ENCODE peak calls at places on chromosomes 4 and X, in nine cellular contexts. Z is HAP-1; B is CD4-positive, CD25-positive, alpha-beta regulatory T cell; A is PC-3; H is Karpas-422; G is left ventricle myocardium inferior; E is IMR-90; O is right atrium auricular region; K is lung. N is an unnamed sample.

GRCh38 chrX:53430231-53430630 is 3.9 kb downstream of the HSD17B10 start:
- DNase-seq in Z (no peak), B (no peak), A (no peak), H (no peak), G (no peak), E (no peak), O (no peak), K (no peak), N (no peak)

GRCh38 chrX:8692886-8693285 is 39.1 kb downstream of the ANOS1 start:
- DNase-seq in Z (no peak), B (no peak), A (peak; percentile 7), H (no peak), G (no peak), E (no peak), O (no peak), K (no peak), N (no peak)

GRCh38 chr4:77905651-77906263 is 43.1 kb downstream of the MRPL1 start:
- DNase-seq in Z (no peak), B (no peak), A (no peak), H (no peak), G (no peak), E (no peak), O (no peak), K (no peak), N (no peak)

GRCh38 chr4:136484996-136485395 is 1047.3 kb downstream of the PCDH18 start:
- DNase-seq in Z (no peak), B (no peak), A (peak; percentile 2), H (no peak), G (no peak), E (no peak), O (no peak), K (no peak), N (no peak)

GRCh38 chrX:19882066-19882775 is 5.2 kb downstream of the SH3KBP1 start:
- DNase-seq in Z (no peak), B (no peak), A (no peak), H (no peak), G (no peak), E (no peak), O (no peak), K (no peak), N (no peak)

GRCh38 chr4:142815834-142816233 is 30.3 kb downstream of the INPP4B start:
- DNase-seq in Z (no peak), B (peak; percentile 5), A (peak; percentile 62), H (no peak), G (no peak), E (peak; percentile 70), O (no peak), K (no peak), N (no peak)

GRCh38 chr4:123300625-123301024 is 96.0 kb upstream of the SPRY1 start:
- DNase-seq in Z (no peak), B (no peak), A (no peak), H (no peak), G (no peak), E (no peak), O (no peak), K (no peak), N (no peak)

GRCh38 chrX:3192835-3193234 is 151.6 kb downstream of the ARSF start:
- DNase-seq in Z (no peak), B (no peak), A (no peak), H (no peak), G (no peak), E (no peak), O (no peak), K (no peak), N (no peak)

GRCh38 chr4:140090215-140090731 is 63.7 kb downstream of the MAML3 start:
- DNase-seq in Z (no peak), B (no peak), A (peak; percentile 48), H (no peak), G (no peak), E (peak; percentile 35), O (no peak), K (no peak), N (no peak)

GRCh38 chr4:113534698-113535097 is 226.8 kb downstream of the CAMK2D start:
- DNase-seq in Z (no peak), B (no peak), A (no peak), H (no peak), G (no peak), E (peak; percentile 73), O (no peak), K (no peak), N (no peak)

GRCh38 chrX:57596109-57596870 is 4.5 kb downstream of the ZXDB start:
- DNase-seq in Z (peak; percentile 42), B (no peak), A (peak; percentile 63), H (no peak), G (no peak), E (no peak), O (no peak), K (no peak), N (no peak)

GRCh38 chr4:148787831-148788477 is 345.7 kb upstream of the NR3C2 start:
- DNase-seq in Z (peak; percentile 49), B (no peak), A (peak; percentile 48), H (no peak), G (no peak), E (peak; percentile 81), O (no peak), K (no peak), N (peak; percentile 7)

GRCh38 chrX:1316527-1316926 is 20.1 kb upstream of the IL3RA start:
- DNase-seq in Z (no peak), B (peak; percentile 19), A (no peak), H (no peak), G (peak; percentile 70), E (no peak), O (peak; percentile 81), K (peak; percentile 72), N (no peak)

GRCh38 chrX:151505796-151506195 is 57.7 kb upstream of the PASD1 start:
- DNase-seq in Z (peak; percentile 54), B (peak; percentile 29), A (peak; percentile 44), H (peak; percentile 82), G (no peak), E (no peak), O (no peak), K (no peak), N (peak; percentile 26)

GRCh38 chrX:330726-331144 is 12.1 kb upstream of the GTPBP6 start:
- DNase-seq in Z (no peak), B (no peak), A (no peak), H (no peak), G (no peak), E (no peak), O (no peak), K (no peak), N (no peak)

GRCh38 chr4:2823671-2824328 is 19.8 kb upstream of the ADD1 start:
- DNase-seq in Z (no peak), B (no peak), A (no peak), H (no peak), G (peak; percentile 21), E (no peak), O (no peak), K (no peak), N (no peak)

DNA sequence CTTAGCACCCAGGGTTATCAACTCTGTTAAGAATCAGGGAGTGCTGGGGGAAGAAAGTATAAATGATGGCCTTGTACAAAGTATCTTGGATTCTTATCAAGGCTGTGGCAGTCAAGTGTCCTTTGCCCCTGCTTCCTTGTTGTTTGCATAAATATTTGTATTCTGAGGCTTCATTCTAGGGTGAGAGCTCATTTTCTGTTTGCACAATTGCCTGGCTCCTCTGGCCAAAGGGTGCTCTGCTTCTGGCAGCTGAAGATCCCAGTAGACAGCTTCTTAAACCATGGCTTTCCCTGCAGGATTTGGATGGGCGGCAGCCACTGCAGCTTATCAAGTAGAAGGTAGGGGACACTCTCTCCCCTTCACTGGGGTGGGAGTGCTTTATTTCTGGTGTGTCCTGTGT is at the start of gene GBA3:
- DNase-seq in Z (no peak), B (no peak), A (no peak), H (no peak), G (no peak), E (no peak), O (no peak), K (no peak), N (no peak)
- H3K4me1 ChIP-seq in Z (peaks cover 2% of the 10 kb centered on the region), B (no peaks in the 10 kb centered on the region), A (no peaks in the 10 kb centered on the region), H (no peaks in the 10 kb centered on the region), G (no peaks in the 10 kb centered on the region), E (no peaks in the 10 kb centered on the region), O (no peaks in the 10 kb centered on the region), K (no peaks in the 10 kb centered on the region), N (no peaks in the 10 kb centered on the region)

GRCh38 chr4:118033148-118034060 is 882 bp upstream of the NDST3 start:
- DNase-seq in Z (peak; percentile 71), B (peak; percentile 1), A (peak; percentile 29), H (no peak), G (no peak), E (peak; percentile 24), O (no peak), K (peak; percentile 33), N (peak; percentile 48)
- H3K4me3 ChIP-seq in Z (peak overlapping the region; percentile 47), B (no peak overlapping the region), A (peak overlapping the region; percentile 68), H (no peak overlapping the region), G (peak overlapping the region; percentile 59), E (peak overlapping the region; percentile 44), O (peak overlapping the region; percentile 41), K (peak overlapping the region; percentile 26), N (peak overlapping the region; percentile 28)

GRCh38 chr4:185758807-185759206 is 53.2 kb downstream of the SORBS2 start:
- DNase-seq in Z (no peak), B (no peak), A (no peak), H (no peak), G (no peak), E (no peak), O (no peak), K (no peak), N (no peak)

GRCh38 chr4:185752881-185753280 is 59.1 kb downstream of the SORBS2 start:
- DNase-seq in Z (no peak), B (no peak), A (no peak), H (no peak), G (no peak), E (no peak), O (no peak), K (peak; percentile 9), N (no peak)

GRCh38 chr4:185755451-185755850 is 56.5 kb downstream of the SORBS2 start:
- DNase-seq in Z (no peak), B (no peak), A (no peak), H (no peak), G (no peak), E (no peak), O (no peak), K (no peak), N (no peak)

DNA sequence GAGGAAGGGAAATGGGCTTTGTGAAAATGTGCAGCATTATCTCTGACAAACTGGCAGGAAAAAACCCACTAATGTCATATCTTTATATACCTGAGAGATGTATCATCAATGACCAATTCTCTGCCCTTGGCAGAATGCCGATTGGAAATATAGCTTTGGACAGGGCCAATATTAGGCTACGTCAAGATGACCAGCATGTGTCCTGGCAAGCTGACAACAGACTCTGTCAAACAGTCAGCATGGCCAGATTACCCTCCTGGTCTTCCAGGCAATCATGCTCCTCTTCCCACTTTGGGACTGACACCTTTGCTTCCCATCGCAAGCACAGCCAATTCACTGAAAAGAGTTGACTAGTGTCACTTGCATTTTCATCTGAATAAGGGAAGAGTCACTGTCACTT is 57.0 kb downstream of the SORBS2 start:
- DNase-seq in Z (no peak), B (no peak), A (peak; percentile 90), H (no peak), G (no peak), E (no peak), O (peak; percentile 55), K (peak; percentile 26), N (no peak)
- H3K36me3 ChIP-seq in Z (no peaks in the 10 kb centered on the region), B (no peaks in the 10 kb centered on the region), A (no peaks in the 10 kb centered on the region), H (no peaks in the 10 kb centered on the region), G (no peaks in the 10 kb centered on the region), E (no peaks in the 10 kb centered on the region), O (no peaks in the 10 kb centered on the region), K (peaks cover 3% of the 10 kb centered on the region), N (no peaks in the 10 kb centered on the region)

DNA sequence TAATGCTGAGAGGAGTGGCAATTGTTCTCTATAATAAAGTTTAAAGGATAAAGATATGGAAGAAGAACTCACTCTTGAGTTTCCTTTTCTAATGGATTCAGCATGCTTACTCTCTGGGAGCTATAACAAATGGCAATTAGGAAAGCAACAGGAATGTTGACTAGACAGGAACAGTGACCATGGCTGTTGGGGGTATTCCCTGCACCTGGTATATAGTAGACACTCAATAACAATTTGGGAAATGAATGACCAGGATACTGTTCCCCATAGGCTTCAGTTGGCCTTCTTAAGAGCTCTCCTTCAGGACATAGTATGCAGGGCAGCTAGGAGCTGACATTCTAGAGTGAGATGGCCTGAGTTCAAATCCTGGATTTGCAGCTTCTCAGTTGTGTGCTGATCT is 1.8 kb downstream of the LIMCH1 start:
- DNase-seq in Z (no peak), B (no peak), A (no peak), H (no peak), G (no peak), E (no peak), O (no peak), K (no peak), N (no peak)
- H3K4me1 ChIP-seq in Z (no peaks in the 10 kb centered on the region), B (no peaks in the 10 kb centered on the region), A (peaks cover 22% of the 10 kb centered on the region), H (no peaks in the 10 kb centered on the region), G (peaks cover 100% of the 10 kb centered on the region), E (no peaks in the 10 kb centered on the region), O (peaks cover 85% of the 10 kb centered on the region), K (peaks cover 37% of the 10 kb centered on the region), N (peaks cover 3% of the 10 kb centered on the region)

N was measured in Caco-2.